ENCODE peak calls at places on chromosomes 5 and 9, in seven cellular contexts. J, Q, S, F, L, O and T are unnamed samples.

GRCh38 chr5:4879075-4879474 is 261.1 kb upstream of the ADAMTS16 start:
- DNase-seq in J (no peak), Q (no peak), S (no peak), F (no peak), L (no peak), O (no peak), T (no peak)

GRCh38 chr5:100595152-100595811 is 60.1 kb downstream of the FAM174A start:
- DNase-seq in J (no peak), Q (no peak), S (peak), F (peak), L (peak), O (no peak), T (peak)

GRCh38 chr5:169070413-169070812 is 230.5 kb downstream of the SLIT3 start:
- DNase-seq in J (no peak), Q (no peak), S (no peak), F (no peak), L (no peak), O (no peak), T (no peak)

GRCh38 chr5:77898385-77898784 is 122.2 kb upstream of the TBCA start:
- DNase-seq in J (no peak), Q (no peak), S (no peak), F (no peak), L (no peak), O (no peak), T (no peak)

GRCh38 chr5:95704150-95704549 is 21.4 kb upstream of the SPATA9 start:
- DNase-seq in J (no peak), Q (no peak), S (no peak), F (peak), L (no peak), O (no peak), T (no peak)

GRCh38 chr5:24598926-24599325 is 45.9 kb downstream of the CDH10 start:
- DNase-seq in J (no peak), Q (no peak), S (no peak), F (no peak), L (no peak), O (no peak), T (peak)

GRCh38 chr9:137055385-137056364 is 1.8 kb upstream of the ENTPD2 start:
- DNase-seq in J (no peak), Q (no peak), S (peak), F (no peak), L (no peak), O (no peak), T (no peak)

GRCh38 chr5:2841208-2841607 is 89.7 kb upstream of the IRX2 start:
- DNase-seq in J (no peak), Q (no peak), S (no peak), F (no peak), L (no peak), O (no peak), T (no peak)

GRCh38 chr5:6714221-6715041 is 1.2 kb downstream of the TENT4A start:
- DNase-seq in J (no peak), Q (no peak), S (no peak), F (peak), L (no peak), O (no peak), T (no peak)

GRCh38 chr5:173715607-173716006 is 99.2 kb upstream of the BOD1 start:
- DNase-seq in J (no peak), Q (no peak), S (peak), F (no peak), L (no peak), O (no peak), T (peak)

GRCh38 chr5:143921525-143922311 is 109.8 kb downstream of the HMHB1 start:
- DNase-seq in J (no peak), Q (no peak), S (peak), F (peak), L (peak), O (no peak), T (no peak)

GRCh38 chr5:746258-746761 is 38.2 kb downstream of the ZDHHC11B start:
- DNase-seq in J (no peak), Q (peak), S (no peak), F (peak), L (no peak), O (no peak), T (no peak)

GRCh38 chr5:73892806-73893205 is 266.8 kb downstream of the ARHGEF28 start:
- DNase-seq in J (no peak), Q (no peak), S (peak), F (no peak), L (peak), O (no peak), T (no peak)

GRCh38 chr9:18238752-18239151 is 235.2 kb upstream of the ADAMTSL1 start:
- DNase-seq in J (no peak), Q (no peak), S (peak), F (no peak), L (no peak), O (no peak), T (no peak)

GRCh38 chr5:98128271-98128670 is 645.2 kb upstream of the RGMB start:
- DNase-seq in J (no peak), Q (no peak), S (no peak), F (no peak), L (no peak), O (no peak), T (no peak)

GRCh38 chr9:133144142-133144886 is 19.4 kb downstream of the GBGT1 start:
- DNase-seq in J (peak), Q (peak), S (peak), F (peak), L (peak), O (no peak), T (peak)

GRCh38 chr5:59256331-59256730 is 637.2 kb downstream of the PDE4D start:
- DNase-seq in J (no peak), Q (no peak), S (no peak), F (no peak), L (no peak), O (no peak), T (no peak)

GRCh38 chr5:38780950-38781349 is 64.9 kb upstream of the OSMR start:
- DNase-seq in J (no peak), Q (no peak), S (peak), F (no peak), L (peak), O (no peak), T (no peak)

GRCh38 chr9:89592963-89593775 is 11.6 kb upstream of the GADD45G start:
- DNase-seq in J (peak), Q (peak), S (peak), F (peak), L (peak), O (peak), T (peak)

GRCh38 chr9:114803886-114804285 is 2.0 kb downstream of the TNFSF15 start:
- DNase-seq in J (no peak), Q (no peak), S (peak), F (peak), L (peak), O (no peak), T (no peak)

GRCh38 chr5:65078331-65078730 is 309.6 kb downstream of the CWC27 start:
- DNase-seq in J (no peak), Q (no peak), S (no peak), F (peak), L (peak), O (no peak), T (peak)

GRCh38 chr5:16534280-16534679 is 68.7 kb upstream of the ZNF622 start:
- DNase-seq in J (no peak), Q (no peak), S (no peak), F (no peak), L (no peak), O (no peak), T (no peak)

GRCh38 chr5:174581483-174581882 is 142.9 kb upstream of the MSX2 start:
- DNase-seq in J (peak), Q (peak), S (no peak), F (peak), L (no peak), O (no peak), T (peak)

GRCh38 chr9:92723299-92723625 is 41.4 kb downstream of the BICD2 start:
- DNase-seq in J (no peak), Q (no peak), S (peak), F (peak), L (peak), O (no peak), T (no peak)

GRCh38 chr5:37533851-37534250 is 154.7 kb downstream of the WDR70 start:
- DNase-seq in J (no peak), Q (no peak), S (peak), F (peak), L (no peak), O (no peak), T (no peak)

GRCh38 chr5:107868994-107869393 is 198.3 kb upstream of the EFNA5 start:
- DNase-seq in J (no peak), Q (no peak), S (no peak), F (no peak), L (no peak), O (no peak), T (peak)

GRCh38 chr9:125238915-125239446 is 2.2 kb downstream of the HSPA5 start:
- DNase-seq in J (no peak), Q (no peak), S (no peak), F (no peak), L (peak), O (no peak), T (no peak)

GRCh38 chr9:90921104-90921503 is 119.5 kb downstream of the SYK start:
- DNase-seq in J (no peak), Q (no peak), S (no peak), F (no peak), L (no peak), O (no peak), T (no peak)

GRCh38 chr9:129313331-129313955 is 135.4 kb upstream of the IER5L start:
- DNase-seq in J (no peak), Q (no peak), S (no peak), F (no peak), L (no peak), O (no peak), T (no peak)

GRCh38 chr5:19866088-19866446 is 121.9 kb downstream of the CDH18 start:
- DNase-seq in J (no peak), Q (no peak), S (no peak), F (peak), L (no peak), O (no peak), T (no peak)

GRCh38 chr5:10860645-10861455 is 99.8 kb upstream of the DAP start:
- DNase-seq in J (no peak), Q (no peak), S (peak), F (no peak), L (peak), O (no peak), T (no peak)

DNA sequence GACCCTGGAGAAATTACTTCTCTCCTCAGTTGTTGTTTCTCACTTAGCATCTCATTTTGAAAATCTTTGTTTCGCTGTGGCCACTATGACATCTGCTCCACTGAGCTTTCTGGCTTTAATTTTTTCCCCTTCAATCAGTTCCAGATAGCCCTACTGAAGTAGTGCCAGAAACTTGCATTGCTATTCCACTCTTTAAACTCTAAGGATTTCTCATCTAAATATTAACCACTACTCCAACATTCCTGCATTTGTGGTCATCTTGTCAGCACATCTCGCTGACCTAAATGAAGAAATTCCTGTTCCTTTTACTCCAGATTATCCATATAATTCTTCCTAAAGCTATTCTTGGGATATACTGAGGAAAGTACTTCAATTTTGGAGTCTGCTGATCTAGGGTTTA is 15.3 kb upstream of the NOL6 start:
- DNase-seq in J (no peak), Q (no peak), S (peak), F (no peak), L (peak), O (no peak), T (no peak)
- H3K4ac ChIP-seq in J (no peak), Q (no peak), S (peak), F (no peak), L (no peak), O (no peak), T (no peak)

DNA sequence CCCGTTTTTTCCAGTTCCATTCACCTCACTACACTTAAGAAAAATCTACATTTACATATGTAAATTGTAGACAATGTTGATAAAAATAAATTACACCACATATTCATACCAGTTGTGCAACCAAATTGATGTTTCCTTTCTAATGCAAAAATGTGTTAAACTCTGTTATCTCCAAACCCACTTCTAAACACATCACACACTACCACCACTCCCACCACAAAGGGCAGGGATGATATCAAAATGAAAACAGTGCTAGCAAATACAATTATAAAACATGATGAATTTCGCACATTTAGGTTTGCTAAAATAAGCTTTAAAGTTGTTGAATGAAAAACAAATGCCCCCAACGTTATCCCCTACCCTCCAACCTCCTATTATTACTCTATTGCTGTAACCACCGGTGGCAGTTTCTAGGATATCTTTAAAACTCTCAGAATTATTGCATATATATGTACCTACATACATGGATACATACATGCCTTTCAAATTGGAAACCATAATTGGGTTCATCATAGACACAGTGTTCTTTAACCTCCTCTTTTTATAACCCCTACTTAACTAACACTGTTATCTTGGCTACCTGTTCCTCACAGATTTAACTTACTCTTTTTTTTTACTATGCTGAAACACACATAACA is 21.4 kb downstream of the SERINC5 start:
- DNase-seq in J (no peak), Q (no peak), S (no peak), F (no peak), L (no peak), O (no peak), T (no peak)
- H3K18ac ChIP-seq in J (no peak), Q (no peak), S (no peak), F (no peak), L (no peak), O (no peak), T (no peak)

DNA sequence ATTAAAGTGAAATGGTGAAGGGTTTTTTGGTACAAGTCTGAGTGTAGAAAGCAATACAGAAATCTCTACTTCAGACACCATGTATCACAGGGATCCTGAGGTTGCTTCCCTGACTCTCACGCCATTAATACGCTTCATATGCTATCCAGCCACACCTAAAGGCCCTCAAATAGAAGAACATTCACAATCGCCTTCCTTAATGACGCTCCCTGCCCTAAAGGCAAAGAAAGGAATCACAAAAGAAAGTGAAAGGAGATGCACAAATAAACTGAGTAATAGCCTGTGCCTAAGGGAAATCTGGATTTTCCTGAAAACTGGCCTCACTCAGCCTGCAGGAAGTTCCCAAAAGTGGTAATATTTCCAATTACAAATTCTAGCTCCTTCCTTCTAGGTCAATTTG is 1002.7 kb upstream of the DMAC1 start:
- DNase-seq in J (no peak), Q (no peak), S (no peak), F (no peak), L (no peak), O (no peak), T (no peak)
- H3K4ac ChIP-seq in J (no peak), Q (no peak), S (no peak), F (no peak), L (no peak), O (no peak), T (no peak)

DNA sequence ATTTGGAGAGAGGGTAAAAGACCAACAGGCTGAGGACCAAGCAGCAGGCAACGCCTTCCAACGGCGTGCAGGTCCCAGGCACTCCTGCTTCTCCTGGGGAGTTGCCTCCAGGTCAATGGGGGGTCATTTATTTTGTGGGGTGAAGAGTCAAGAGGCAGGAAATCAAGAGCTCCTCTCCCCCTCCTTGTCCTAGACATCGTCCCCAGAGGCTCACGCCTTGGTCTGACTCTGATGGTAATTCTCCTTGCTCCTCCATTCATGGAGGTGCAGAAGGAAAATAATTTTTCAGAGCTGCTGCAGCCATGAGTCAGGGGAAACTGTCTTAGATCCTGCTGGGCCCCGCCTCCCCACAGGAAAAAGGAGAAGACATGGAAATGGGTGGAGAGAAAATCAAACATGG is 141.7 kb downstream of the CMYA5 start:
- DNase-seq in J (no peak), Q (no peak), S (no peak), F (no peak), L (no peak), O (no peak), T (no peak)
- H3K18ac ChIP-seq in J (no peak), Q (no peak), S (no peak), F (no peak), L (no peak), O (no peak), T (no peak)

DNA sequence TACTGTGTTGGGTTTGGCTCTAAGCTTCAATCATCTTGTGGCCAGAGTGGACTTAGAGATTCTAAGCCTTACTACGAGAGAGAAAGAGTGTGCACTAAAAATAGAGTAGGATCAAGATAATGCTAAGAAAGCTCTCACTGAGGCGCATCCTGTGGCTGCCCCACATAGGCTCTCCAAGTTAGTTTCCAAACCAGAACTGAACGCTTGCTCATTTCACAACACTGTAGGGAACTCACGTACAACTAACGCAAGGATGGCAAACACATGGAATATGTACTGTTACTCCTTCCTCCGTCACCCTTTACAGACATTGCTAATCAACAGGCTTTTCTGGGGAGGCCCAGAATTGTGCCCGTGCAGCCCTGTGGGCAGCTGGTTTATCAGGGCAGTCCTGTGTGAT is 90.9 kb downstream of the EQTN start:
- DNase-seq in J (no peak), Q (no peak), S (no peak), F (no peak), L (no peak), O (no peak), T (no peak)
- H3K4ac ChIP-seq in J (no peak), Q (no peak), S (no peak), F (no peak), L (no peak), O (no peak), T (no peak)

GRCh38 chr5:150740992-150741391 is 17.8 kb downstream of the DCTN4 start:
- DNase-seq in J (no peak), Q (no peak), S (no peak), F (no peak), L (no peak), O (no peak), T (no peak)
- H3K18ac ChIP-seq in J (no peak), Q (no peak), S (no peak), F (no peak), L (no peak), O (no peak), T (no peak)

DNA sequence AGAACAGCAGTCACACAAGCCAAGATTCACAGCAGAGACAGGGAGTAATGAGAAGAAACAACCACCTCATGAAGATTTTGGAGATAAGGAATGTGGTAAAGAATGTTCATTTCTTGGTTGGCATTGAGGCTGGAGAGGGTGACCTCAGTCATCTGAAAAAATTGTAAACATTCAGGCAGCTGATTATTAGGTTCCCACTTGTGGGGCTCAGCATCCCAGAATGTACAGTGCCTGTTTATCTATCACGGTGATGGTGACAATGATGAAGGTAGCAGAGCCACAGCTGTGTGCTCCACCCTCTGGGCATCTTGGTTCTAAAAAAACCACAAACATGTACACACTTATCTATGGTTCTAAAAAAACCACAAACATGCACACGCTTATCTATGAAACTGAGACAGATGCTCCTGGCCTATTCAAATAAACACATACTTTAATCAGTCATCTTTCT is 143.9 kb upstream of the MOCS2 start:
- DNase-seq in J (no peak), Q (no peak), S (peak), F (peak), L (peak), O (no peak), T (no peak)
- H3K4ac ChIP-seq in J (no peak), Q (no peak), S (peak), F (no peak), L (no peak), O (no peak), T (no peak)

DNA sequence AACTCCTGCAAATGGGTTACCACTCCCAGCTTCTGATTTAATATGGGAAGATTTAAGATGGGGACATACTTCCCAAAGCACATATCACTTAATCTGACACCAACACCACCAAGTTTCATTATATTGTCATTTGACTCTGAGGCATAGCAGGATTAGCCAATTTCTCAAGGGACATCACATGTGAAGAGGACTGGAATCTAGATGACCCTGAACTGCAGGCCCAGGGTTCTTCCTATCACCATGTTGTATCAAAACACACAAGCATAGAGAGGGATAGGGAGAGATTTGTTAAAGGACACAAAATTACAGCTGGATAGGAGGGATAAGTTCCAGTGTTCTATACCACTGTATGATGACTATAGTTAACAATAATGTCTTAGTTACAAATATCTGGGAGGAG is 168.3 kb upstream of the PPP2R2B start:
- DNase-seq in J (no peak), Q (no peak), S (no peak), F (no peak), L (no peak), O (no peak), T (no peak)
- H3K18ac ChIP-seq in J (no peak), Q (no peak), S (no peak), F (no peak), L (no peak), O (no peak), T (peak)